ENCODE peak calls at places on chromosomes 4 and X, in four cellular contexts. One of them, this sample, is unnamed.

GRCh38 chr4:1053080-1053661 is 41.7 kb downstream of the FGFRL1 start:
- DNase-seq in choroid plexus epithelial cell: peak
- DNase-seq in left lung: peak
- DNase-seq in CD8-positive, alpha-beta T cell: no peak
- DNase-seq in this sample: peak

GRCh38 chr4:25790024-25790423 is 72.8 kb downstream of the SEL1L3 start:
- DNase-seq in choroid plexus epithelial cell: no peak
- DNase-seq in left lung: no peak
- DNase-seq in CD8-positive, alpha-beta T cell: no peak
- DNase-seq in this sample: no peak

GRCh38 chrX:21606037-21606436 is 52.1 kb downstream of the KLHL34 start:
- DNase-seq in choroid plexus epithelial cell: no peak
- DNase-seq in left lung: no peak
- DNase-seq in CD8-positive, alpha-beta T cell: no peak
- DNase-seq in this sample: no peak

GRCh38 chr4:104860227-104861123 is 286.2 kb upstream of the TET2 start:
- DNase-seq in choroid plexus epithelial cell: peak
- DNase-seq in left lung: no peak
- DNase-seq in CD8-positive, alpha-beta T cell: peak
- DNase-seq in this sample: peak

GRCh38 chrX:16516473-16516872 is 133.5 kb upstream of the S100G start:
- DNase-seq in choroid plexus epithelial cell: no peak
- DNase-seq in left lung: no peak
- DNase-seq in CD8-positive, alpha-beta T cell: no peak
- DNase-seq in this sample: peak

GRCh38 chr4:946103-946450 is 13.8 kb downstream of the TMEM175 start:
- DNase-seq in choroid plexus epithelial cell: no peak
- DNase-seq in left lung: peak
- DNase-seq in CD8-positive, alpha-beta T cell: no peak
- DNase-seq in this sample: no peak

GRCh38 chr4:164440196-164440595 is 313.7 kb upstream of the SMIM31 start:
- DNase-seq in choroid plexus epithelial cell: peak
- DNase-seq in left lung: no peak
- DNase-seq in CD8-positive, alpha-beta T cell: no peak
- DNase-seq in this sample: no peak

GRCh38 chr4:127055349-127055748 is 577.4 kb upstream of the INTU start:
- DNase-seq in choroid plexus epithelial cell: peak
- DNase-seq in left lung: no peak
- DNase-seq in CD8-positive, alpha-beta T cell: no peak
- DNase-seq in this sample: peak

GRCh38 chr4:26263165-26263564 is 57.6 kb upstream of the RBPJ start:
- DNase-seq in choroid plexus epithelial cell: no peak
- DNase-seq in left lung: no peak
- DNase-seq in CD8-positive, alpha-beta T cell: no peak
- DNase-seq in this sample: no peak

GRCh38 chrX:154373340-154374306 is 811 bp downstream of the FLNA start:
- DNase-seq in choroid plexus epithelial cell: peak
- DNase-seq in left lung: no peak
- DNase-seq in CD8-positive, alpha-beta T cell: no peak
- DNase-seq in this sample: peak

GRCh38 chrX:107673401-107673800 is 45.1 kb downstream of the PRPS1 start:
- DNase-seq in choroid plexus epithelial cell: no peak
- DNase-seq in left lung: no peak
- DNase-seq in CD8-positive, alpha-beta T cell: no peak
- DNase-seq in this sample: no peak

GRCh38 chr4:1466034-1466960 is 60.1 kb upstream of the NKX1-1 start:
- DNase-seq in choroid plexus epithelial cell: no peak
- DNase-seq in left lung: no peak
- DNase-seq in CD8-positive, alpha-beta T cell: no peak
- DNase-seq in this sample: no peak

GRCh38 chr4:124266706-124267105 is 445.8 kb downstream of the ANKRD50 start:
- DNase-seq in choroid plexus epithelial cell: no peak
- DNase-seq in left lung: no peak
- DNase-seq in CD8-positive, alpha-beta T cell: no peak
- DNase-seq in this sample: no peak

GRCh38 chr4:5544762-5545161 is 163.6 kb downstream of the EVC2 start:
- DNase-seq in choroid plexus epithelial cell: no peak
- DNase-seq in left lung: no peak
- DNase-seq in CD8-positive, alpha-beta T cell: no peak
- DNase-seq in this sample: no peak
- H3K4me3 ChIP-seq in choroid plexus epithelial cell: no peak
- H3K4me3 ChIP-seq in left lung: no peak
- H3K4me3 ChIP-seq in CD8-positive, alpha-beta T cell: no peak
- H3K4me3 ChIP-seq in this sample: no peak

DNA sequence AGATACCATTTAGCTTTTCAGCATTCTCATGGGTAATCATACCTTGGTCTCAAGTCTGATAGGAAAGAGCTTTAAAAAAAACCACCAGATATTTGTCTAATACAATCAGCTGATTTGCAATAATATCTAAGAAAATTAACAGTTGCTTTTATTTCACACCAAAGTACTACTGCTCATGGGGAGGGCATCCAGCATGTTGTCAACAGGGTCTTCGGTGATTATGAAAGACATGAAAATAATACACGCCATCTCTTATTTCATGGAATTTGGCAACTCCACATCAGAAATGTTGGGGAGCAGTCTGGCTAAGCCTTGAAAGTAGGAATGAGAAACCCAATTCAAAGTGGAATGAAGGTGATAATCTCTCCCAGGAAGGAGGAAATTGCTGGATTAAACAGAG is 3.0 kb downstream of the ASB5 start:
- DNase-seq in choroid plexus epithelial cell: no peak
- DNase-seq in left lung: no peak
- DNase-seq in CD8-positive, alpha-beta T cell: no peak
- DNase-seq in this sample: no peak
- H3K4me3 ChIP-seq in choroid plexus epithelial cell: no peak
- H3K4me3 ChIP-seq in left lung: no peak
- H3K4me3 ChIP-seq in CD8-positive, alpha-beta T cell: no peak
- H3K4me3 ChIP-seq in this sample: no peak

DNA sequence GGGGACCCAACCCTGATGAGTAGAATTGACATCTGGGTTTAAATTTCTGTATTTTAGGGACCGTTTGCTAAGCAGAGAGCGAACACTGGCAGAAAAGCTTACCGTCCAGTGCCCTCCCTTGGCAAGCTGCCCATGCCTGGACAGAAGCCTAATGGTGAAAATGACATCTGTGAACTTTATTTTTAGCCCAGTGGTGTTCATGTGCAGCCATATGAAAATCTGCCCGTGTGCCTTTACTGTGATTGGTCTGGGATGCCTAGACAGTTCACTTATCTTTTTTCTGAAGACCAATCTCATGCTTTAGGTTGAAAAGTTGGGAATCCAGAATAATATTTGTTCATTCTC is 1.1 kb downstream of the STBD1 start:
- DNase-seq in choroid plexus epithelial cell: no peak
- DNase-seq in left lung: no peak
- DNase-seq in CD8-positive, alpha-beta T cell: no peak
- DNase-seq in this sample: no peak
- H3K4me3 ChIP-seq in choroid plexus epithelial cell: no peak
- H3K4me3 ChIP-seq in left lung: peak
- H3K4me3 ChIP-seq in CD8-positive, alpha-beta T cell: no peak
- H3K4me3 ChIP-seq in this sample: peak

DNA sequence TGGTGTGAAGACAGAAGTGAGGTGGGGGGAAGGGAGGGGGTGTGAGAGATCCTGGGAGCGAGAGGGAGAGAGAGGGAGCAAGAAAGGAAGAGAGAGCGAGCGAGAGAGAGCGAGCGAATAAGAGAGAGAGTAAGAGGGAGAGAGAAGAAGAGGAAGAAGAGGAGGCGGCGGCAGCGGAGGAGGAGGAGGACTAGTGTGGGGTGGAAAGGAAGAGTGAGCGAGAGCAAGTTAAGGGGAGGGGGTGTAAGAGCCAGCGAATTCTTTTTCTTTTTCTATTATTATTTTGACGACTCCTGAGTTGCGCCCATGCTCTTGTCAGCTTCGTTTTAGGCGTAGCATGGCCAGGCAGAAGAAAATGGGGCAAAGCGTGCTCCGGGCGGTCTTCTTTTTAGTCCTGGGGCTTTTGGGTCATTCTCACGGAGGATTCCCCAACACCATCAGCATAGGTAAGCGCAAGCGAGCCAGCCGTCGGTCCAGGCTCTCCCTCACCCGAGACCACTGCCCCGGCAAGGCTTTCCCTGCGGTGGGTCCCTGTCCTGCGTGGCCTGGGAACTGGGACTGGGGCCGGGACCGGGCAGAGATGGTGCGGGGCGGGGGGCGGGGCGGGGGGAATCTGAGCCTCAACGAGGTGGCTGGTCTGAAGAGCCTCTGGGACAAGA is at the start of gene GRIA3:
- DNase-seq in choroid plexus epithelial cell: no peak
- DNase-seq in left lung: no peak
- DNase-seq in CD8-positive, alpha-beta T cell: no peak
- DNase-seq in this sample: peak
- H3K4me3 ChIP-seq in choroid plexus epithelial cell: peak
- H3K4me3 ChIP-seq in left lung: no peak
- H3K4me3 ChIP-seq in CD8-positive, alpha-beta T cell: peak
- H3K4me3 ChIP-seq in this sample: peak

GRCh38 chr4:14977836-14978235 is 24.4 kb upstream of the CPEB2 start:
- DNase-seq in choroid plexus epithelial cell: no peak
- DNase-seq in left lung: no peak
- DNase-seq in CD8-positive, alpha-beta T cell: no peak
- DNase-seq in this sample: no peak
- H3K4me3 ChIP-seq in choroid plexus epithelial cell: no peak
- H3K4me3 ChIP-seq in left lung: no peak
- H3K4me3 ChIP-seq in CD8-positive, alpha-beta T cell: no peak
- H3K4me3 ChIP-seq in this sample: no peak

DNA sequence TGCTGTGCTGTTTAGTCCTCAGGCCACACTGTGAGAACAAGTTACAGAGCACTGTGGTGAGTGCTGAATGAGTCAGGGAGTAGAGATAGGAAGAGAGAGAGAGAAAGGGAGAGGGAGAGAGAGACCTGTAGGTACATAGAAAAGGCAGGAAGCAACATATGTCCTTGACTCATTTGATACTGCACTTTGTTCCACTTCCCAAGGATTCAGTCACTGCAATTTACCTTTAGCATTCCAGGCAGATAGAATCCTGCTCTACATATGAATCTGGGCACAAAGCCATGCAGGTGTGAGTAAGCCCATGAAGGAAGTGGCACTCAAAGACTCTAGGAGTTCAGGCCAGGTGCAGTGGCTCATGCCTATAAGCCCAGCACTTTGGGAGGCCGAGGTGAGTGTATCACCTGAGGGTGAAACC is 1.0 kb upstream of the DAPP1 start:
- DNase-seq in choroid plexus epithelial cell: peak
- DNase-seq in left lung: no peak
- DNase-seq in CD8-positive, alpha-beta T cell: no peak
- DNase-seq in this sample: no peak
- H3K4me3 ChIP-seq in choroid plexus epithelial cell: no peak
- H3K4me3 ChIP-seq in left lung: no peak
- H3K4me3 ChIP-seq in CD8-positive, alpha-beta T cell: no peak
- H3K4me3 ChIP-seq in this sample: no peak

GRCh38 chr4:8269535-8270417 is at the start of gene HTRA3:
- DNase-seq in choroid plexus epithelial cell: peak
- DNase-seq in left lung: no peak
- DNase-seq in CD8-positive, alpha-beta T cell: no peak
- DNase-seq in this sample: no peak

GRCh38 chr4:8270418-8270771 is 841 bp downstream of the HTRA3 start:
- DNase-seq in choroid plexus epithelial cell: no peak
- DNase-seq in left lung: no peak
- DNase-seq in CD8-positive, alpha-beta T cell: no peak
- DNase-seq in this sample: no peak

GRCh38 chr4:8272472-8273428 is 3.2 kb downstream of the HTRA3 start:
- DNase-seq in choroid plexus epithelial cell: peak
- DNase-seq in left lung: peak
- DNase-seq in CD8-positive, alpha-beta T cell: no peak
- DNase-seq in this sample: peak

GRCh38 chr4:8271821-8272220 is 2.3 kb downstream of the HTRA3 start:
- DNase-seq in choroid plexus epithelial cell: no peak
- DNase-seq in left lung: peak
- DNase-seq in CD8-positive, alpha-beta T cell: no peak
- DNase-seq in this sample: no peak

DNA sequence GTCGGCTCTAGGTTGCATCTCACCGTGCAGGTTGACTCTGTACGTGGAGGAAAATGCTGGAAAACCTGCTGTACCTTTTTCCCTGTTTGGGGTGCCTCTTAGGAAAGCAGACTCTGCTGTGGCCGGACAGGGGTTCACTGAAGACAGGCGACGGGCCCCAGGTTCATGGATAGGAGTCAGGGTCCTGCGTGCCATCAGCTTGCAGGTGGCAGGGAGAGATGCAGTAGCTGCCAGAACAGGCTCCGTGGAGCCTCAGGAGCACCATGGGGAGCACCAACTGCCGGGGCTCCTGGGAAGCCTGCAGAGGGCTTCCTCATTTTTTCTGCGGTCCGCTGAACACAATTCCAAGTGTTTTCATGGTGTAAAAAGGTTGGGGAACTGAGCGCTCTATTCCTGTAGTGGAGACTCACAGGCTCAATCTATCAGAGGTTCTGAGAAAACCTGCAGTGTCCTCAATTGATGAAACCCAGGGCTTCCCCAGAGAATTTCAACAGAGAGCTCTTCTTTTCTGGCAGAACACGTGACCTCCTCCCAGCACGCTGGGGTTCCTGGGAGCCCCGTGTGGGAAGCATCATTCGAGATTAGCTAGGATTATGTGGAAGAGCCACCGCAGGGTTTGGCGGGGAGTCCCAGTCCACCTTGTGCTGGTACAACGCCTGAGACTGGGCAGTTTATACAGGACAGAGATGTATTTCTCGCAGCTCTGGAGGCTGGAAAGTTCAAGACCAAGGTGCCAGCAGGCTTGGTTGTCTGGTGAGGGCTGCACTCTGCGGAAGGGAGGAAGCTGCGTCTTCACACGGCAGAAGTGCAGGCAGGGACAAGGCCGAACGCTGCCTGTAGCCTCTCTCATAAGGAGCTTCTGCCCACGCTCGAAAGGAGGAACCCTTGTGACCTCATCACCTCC is 1.6 kb downstream of the HTRA3 start:
- DNase-seq in choroid plexus epithelial cell: peak
- DNase-seq in left lung: peak
- DNase-seq in CD8-positive, alpha-beta T cell: no peak
- DNase-seq in this sample: no peak
- H3K4me3 ChIP-seq in choroid plexus epithelial cell: peak
- H3K4me3 ChIP-seq in left lung: no peak
- H3K4me3 ChIP-seq in CD8-positive, alpha-beta T cell: no peak
- H3K4me3 ChIP-seq in this sample: no peak

DNA sequence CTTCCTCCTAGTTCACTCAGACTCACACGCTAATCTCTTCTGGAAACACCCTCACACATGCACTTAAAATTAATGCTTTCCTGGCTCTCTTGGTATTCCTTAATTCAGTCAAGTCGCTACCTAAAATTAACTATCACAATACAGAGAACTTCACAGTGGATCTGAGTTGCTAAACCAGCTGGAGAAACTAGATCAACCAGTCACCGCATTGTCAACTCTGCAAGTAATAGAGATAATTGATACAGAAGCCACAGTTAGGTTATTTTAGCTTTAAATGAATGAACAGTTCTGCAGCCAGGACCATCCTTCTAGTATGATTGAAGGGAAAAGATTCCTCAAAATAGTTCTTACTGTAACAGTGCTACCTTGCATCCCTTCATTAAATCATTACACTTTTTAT is 6.0 kb upstream of the TBC1D9 start:
- DNase-seq in choroid plexus epithelial cell: no peak
- DNase-seq in left lung: no peak
- DNase-seq in CD8-positive, alpha-beta T cell: no peak
- DNase-seq in this sample: no peak
- H3K4me3 ChIP-seq in choroid plexus epithelial cell: no peak
- H3K4me3 ChIP-seq in left lung: no peak
- H3K4me3 ChIP-seq in CD8-positive, alpha-beta T cell: no peak
- H3K4me3 ChIP-seq in this sample: no peak